ENCODE peak calls at places on chromosomes 7 and 10, in five cellular contexts. P is body of pancreas, M is upper lobe of right lung, O is GM23248, H is fibroblast of lung. Y is an unnamed sample.

GRCh38 chr7:30201161-30201666 is 66.4 kb downstream of the MTURN start:
- DNase-seq in M (no peak), P (no peak), H (no peak), O (no peak), Y (no peak)

GRCh38 chr10:3754727-3755439 is 30.1 kb downstream of the KLF6 start:
- DNase-seq in P (no peak), H (peak; percentile 98), O (peak; percentile 95), M (no peak), Y (peak; percentile 94)

GRCh38 chr10:386751-387693 is 251.8 kb downstream of the ZMYND11 start:
- DNase-seq in M (no peak), O (no peak), P (no peak), H (no peak), Y (no peak)

GRCh38 chr10:24674892-24675632 is 48.6 kb downstream of the ARHGAP21 start:
- DNase-seq in P (no peak), O (no peak), M (no peak), H (no peak), Y (no peak)

GRCh38 chr7:37943905-37944736 is 23.7 kb downstream of the EPDR1 start:
- DNase-seq in M (no peak), H (peak; percentile 24), O (no peak), P (no peak), Y (no peak)

GRCh38 chr10:23194966-23195845 is 3.1 kb downstream of the PTF1A start:
- DNase-seq in P (peak; percentile 62), O (no peak), M (no peak), H (no peak), Y (no peak)

GRCh38 chr10:97704341-97704740 is 9.2 kb upstream of the MARVELD1 start:
- DNase-seq in H (no peak), O (no peak), M (no peak), P (no peak), Y (no peak)

GRCh38 chr10:61902448-61903183 is 1.1 kb downstream of the ARID5B start:
- DNase-seq in H (peak; percentile 71), M (no peak), O (peak; percentile 77), P (peak; percentile 64), Y (peak; percentile 86)

GRCh38 chr10:33497338-33497737 is 162.9 kb upstream of the NRP1 start:
- DNase-seq in P (no peak), O (peak; percentile 28), H (no peak), M (no peak), Y (no peak)

GRCh38 chr10:104614245-104614831 is 26.8 kb upstream of the SORCS3 start:
- DNase-seq in P (no peak), O (peak; percentile 57), M (no peak), H (no peak), Y (peak; percentile 36)

GRCh38 chr10:133527779-133528271 is 662 bp downstream of the CYP2E1 start:
- DNase-seq in P (peak; percentile 67), M (no peak), H (no peak), O (peak; percentile 10), Y (no peak)
- H3K4me3 ChIP-seq in P (no peak overlapping the region), M (peak overlapping the region; percentile 26), H (no peak overlapping the region), O (peak overlapping the region; percentile 54), Y (no peak overlapping the region)

GRCh38 chr10:122493761-122494160 is 32.4 kb downstream of the HTRA1 start:
- DNase-seq in H (no peak), P (no peak), O (no peak), M (peak; percentile 34), Y (no peak)

GRCh38 chr10:122495406-122496340 is 34.3 kb downstream of the HTRA1 start:
- DNase-seq in H (peak; percentile 60), P (no peak), O (peak; percentile 73), M (peak; percentile 73), Y (peak; percentile 77)

GRCh38 chr10:122492955-122493597 is 31.7 kb downstream of the HTRA1 start:
- DNase-seq in H (peak; percentile 56), M (peak; percentile 48), O (peak; percentile 91), P (no peak), Y (peak; percentile 53)

GRCh38 chr10:122494833-122495232 is 33.5 kb downstream of the HTRA1 start:
- DNase-seq in H (peak; percentile 91), O (peak; percentile 97), P (no peak), M (no peak), Y (peak; percentile 83)

GRCh38 chr10:122494173-122494820 is 32.9 kb downstream of the HTRA1 start:
- DNase-seq in O (no peak), H (no peak), M (peak; percentile 51), P (no peak), Y (no peak)
- H3K4me3 ChIP-seq in O (no peak overlapping the region), H (no peak overlapping the region), M (no peak overlapping the region), P (no peak overlapping the region), Y (peak overlapping the region; percentile 5)

GRCh38 chr7:128937647-128938523 is at the start of gene IRF5:
- DNase-seq in M (peak; percentile 88), O (peak; percentile 34), P (peak; percentile 78), H (no peak), Y (no peak)

GRCh38 chr7:128939075-128939860 is 1.5 kb downstream of the IRF5 start:
- DNase-seq in P (no peak), H (no peak), M (peak; percentile 77), O (no peak), Y (no peak)

GRCh38 chr7:128936798-128937197 is 929 bp upstream of the IRF5 start:
- DNase-seq in O (no peak), P (no peak), M (no peak), H (no peak), Y (no peak)

GRCh38 chr7:128938524-128939074 is 872 bp downstream of the IRF5 start:
- DNase-seq in H (no peak), P (no peak), O (peak; percentile 22), M (peak; percentile 83), Y (no peak)

GRCh38 chr7:128937271-128937646 is 468 bp upstream of the IRF5 start:
- DNase-seq in O (no peak), H (no peak), M (peak; percentile 63), P (no peak), Y (no peak)
- H3K4me3 ChIP-seq in O (no peak overlapping the region), H (no peak overlapping the region), M (peak overlapping the region; percentile 60), P (peak overlapping the region; percentile 80), Y (no peak overlapping the region)

DNA sequence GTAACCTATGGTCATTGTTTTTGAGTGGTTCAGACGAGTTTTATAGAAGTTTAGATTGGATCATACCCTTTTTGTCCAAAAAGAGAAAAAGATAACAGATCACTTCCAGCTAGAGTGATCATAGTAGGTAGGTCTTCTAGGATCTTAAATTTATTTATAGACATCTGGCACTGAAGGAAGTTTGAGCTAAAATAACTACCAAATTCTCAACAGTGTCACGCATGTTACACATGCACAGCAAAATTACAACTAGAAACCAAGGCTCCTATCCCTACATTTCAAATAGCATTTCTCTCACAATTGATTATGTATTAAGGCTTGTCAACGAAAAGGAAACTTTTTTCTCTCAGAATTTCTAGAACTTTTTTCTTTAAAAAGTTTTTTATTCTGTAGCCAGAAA is 2.3 kb downstream of the CALU start:
- DNase-seq in O (peak; percentile 51), H (no peak), P (no peak), M (no peak), Y (no peak)
- H3K4me3 ChIP-seq in O (peak overlapping the region; percentile 98), H (peak overlapping the region; percentile 99), P (no peak overlapping the region), M (no peak overlapping the region), Y (peak overlapping the region; percentile 94)

GRCh38 chr7:133746847-133747246 is 380.3 kb upstream of the LRGUK start:
- DNase-seq in O (no peak), H (no peak), P (no peak), M (no peak), Y (no peak)
- H3K4me3 ChIP-seq in O (no peak overlapping the region), H (no peak overlapping the region), P (no peak overlapping the region), M (no peak overlapping the region), Y (no peak overlapping the region)

GRCh38 chr7:102079140-102080002 is 207.3 kb upstream of the SH2B2 start:
- DNase-seq in H (no peak), P (no peak), M (peak; percentile 28), O (no peak), Y (no peak)
- H3K4me3 ChIP-seq in H (no peak overlapping the region), P (no peak overlapping the region), M (no peak overlapping the region), O (no peak overlapping the region), Y (no peak overlapping the region)

GRCh38 chr10:131983780-131984179 is 2.1 kb upstream of the BNIP3 start:
- DNase-seq in M (no peak), P (no peak), H (peak; percentile 92), O (peak; percentile 93), Y (peak; percentile 94)

GRCh38 chr10:131982185-131982756 is 548 bp upstream of the BNIP3 start:
- DNase-seq in O (peak; percentile 41), P (no peak), M (no peak), H (no peak), Y (no peak)

GRCh38 chr10:131981429-131982184 is at the start of gene BNIP3:
- DNase-seq in H (peak; percentile 90), P (peak; percentile 97), O (peak; percentile 98), M (peak; percentile 98), Y (peak; percentile 95)

GRCh38 chr10:131980757-131981428 is 830 bp downstream of the BNIP3 start:
- DNase-seq in P (peak; percentile 53), M (no peak), H (no peak), O (peak; percentile 48), Y (peak; percentile 39)

GRCh38 chr10:131982796-131983195 is 1.1 kb upstream of the BNIP3 start:
- DNase-seq in O (no peak), M (no peak), P (peak; percentile 34), H (no peak), Y (no peak)
- H3K4me3 ChIP-seq in O (peak overlapping the region; percentile 92), M (peak overlapping the region; percentile 94), P (peak overlapping the region; percentile 38), H (peak overlapping the region; percentile 25), Y (peak overlapping the region; percentile 82)

GRCh38 chr7:98840604-98841508 is 29.0 kb downstream of the TMEM130 start:
- DNase-seq in H (peak; percentile 78), M (no peak), P (no peak), O (peak; percentile 39), Y (peak; percentile 23)
- H3K4me3 ChIP-seq in H (no peak overlapping the region), M (no peak overlapping the region), P (no peak overlapping the region), O (no peak overlapping the region), Y (no peak overlapping the region)

DNA sequence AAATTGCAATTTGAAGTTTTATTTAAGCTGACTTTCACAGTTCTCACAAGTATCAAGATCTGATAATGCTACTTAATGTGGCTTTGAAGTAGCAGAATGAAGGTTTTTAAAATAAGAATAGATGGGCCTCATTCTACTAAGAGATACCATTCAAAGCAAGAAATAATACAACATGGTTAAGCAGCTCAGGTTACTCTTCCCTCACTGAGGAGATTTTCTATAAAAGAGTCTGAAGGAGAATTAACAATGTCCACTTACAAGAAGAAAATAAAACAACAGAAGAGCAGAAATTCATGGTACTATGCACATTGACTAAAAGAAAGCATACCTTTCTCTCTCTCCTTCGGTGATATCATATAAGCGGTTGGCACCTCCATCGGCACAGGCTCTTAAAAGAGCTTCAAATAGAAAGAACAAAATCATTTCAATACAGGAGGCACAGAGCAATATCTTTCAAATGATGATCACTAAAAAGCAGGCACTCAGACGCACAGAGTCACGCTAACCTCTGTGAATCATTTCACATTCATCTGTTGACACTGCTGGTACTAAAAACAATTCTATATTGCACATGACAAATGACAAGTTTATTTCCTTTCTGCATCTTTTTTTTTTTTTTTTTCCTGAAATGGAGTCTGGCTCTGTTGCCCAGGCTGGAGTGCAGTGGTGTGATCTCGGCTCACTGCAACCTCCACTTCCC is 153.1 kb downstream of the TPK1 start:
- DNase-seq in O (no peak), P (no peak), M (no peak), H (no peak), Y (no peak)
- H3K4me3 ChIP-seq in O (no peak overlapping the region), P (no peak overlapping the region), M (no peak overlapping the region), H (no peak overlapping the region), Y (no peak overlapping the region)

Y was measured in choroid plexus epithelial cell.